ENCODE peak calls at places on chromosomes 2 and 18, in four cellular contexts. M is SK-N-SH, N is adrenal gland, U is IMR-90. K is an unnamed sample.

GRCh38 chr2:99880148-99880983 is 262.0 kb downstream of the AFF3 start:
- DNase-seq in M (peak), N (no peak), U (peak), K (peak)

GRCh38 chr18:79683626-79684282 is 4.2 kb downstream of the CTDP1 start:
- DNase-seq in M (no peak), U (no peak), N (no peak), K (no peak)

GRCh38 chr2:166372046-166372445 is 3.7 kb downstream of the SCN9A start:
- DNase-seq in U (peak), N (no peak), M (no peak), K (no peak)

GRCh38 chr2:180618570-180618969 is 361.8 kb upstream of the UBE2E3 start:
- DNase-seq in N (no peak), U (peak), M (no peak), K (no peak)

GRCh38 chr2:2890901-2891300 is 486.7 kb downstream of the EIPR1 start:
- DNase-seq in M (no peak), N (no peak), U (no peak), K (no peak)

GRCh38 chr18:39053569-39053968 is 1488.0 kb upstream of the CELF4 start:
- DNase-seq in M (peak), N (no peak), U (no peak), K (no peak)

GRCh38 chr2:209495855-209496585 is 72.2 kb downstream of the MAP2 start:
- DNase-seq in M (peak), N (no peak), U (peak), K (peak)

GRCh38 chr18:8212893-8213805 is 396.1 kb upstream of the RAB12 start:
- DNase-seq in N (no peak), M (no peak), U (peak), K (peak)

GRCh38 chr2:63477686-63478085 is 110.6 kb downstream of the WDPCP start:
- DNase-seq in N (no peak), U (no peak), M (no peak), K (no peak)

GRCh38 chr2:161005170-161005569 is 155.1 kb upstream of the TANK start:
- DNase-seq in M (no peak), U (no peak), N (no peak), K (no peak)

DNA sequence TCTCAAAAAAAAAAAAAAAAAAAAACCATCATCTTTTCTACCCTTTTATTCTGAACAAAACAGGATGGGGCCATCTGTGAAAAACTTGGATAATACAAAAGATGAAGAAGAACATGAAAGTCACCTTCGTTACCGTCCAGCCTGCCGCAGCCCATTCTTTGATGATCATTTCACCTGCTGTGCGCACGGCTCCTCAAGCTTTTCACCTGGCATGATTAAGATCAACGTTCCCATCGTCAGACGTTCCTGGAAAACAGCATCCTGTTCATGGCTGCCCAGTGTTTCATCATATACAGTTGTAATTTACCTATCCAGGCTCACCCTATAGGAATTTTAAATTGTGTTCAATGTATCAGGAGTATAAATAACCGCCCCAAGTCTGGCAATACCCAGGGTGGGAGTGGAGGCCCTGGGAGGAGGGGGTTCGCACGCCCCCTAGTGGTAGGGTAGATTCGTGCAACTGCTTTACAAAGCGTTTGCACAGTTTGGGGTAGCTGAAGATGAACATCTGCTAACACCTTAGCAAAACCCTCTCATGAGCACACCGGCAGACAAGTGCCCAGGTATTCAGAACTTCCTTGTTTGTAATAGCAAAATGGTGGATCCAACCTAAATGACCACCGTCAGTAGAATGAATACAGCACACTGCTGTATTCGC is 49.0 kb upstream of the GLI2 start:
- DNase-seq in U (no peak), M (no peak), N (no peak), K (no peak)
- TF ChIP-seq CTCF in U (peak), M (peak), N (no peak), K (peak)

DNA sequence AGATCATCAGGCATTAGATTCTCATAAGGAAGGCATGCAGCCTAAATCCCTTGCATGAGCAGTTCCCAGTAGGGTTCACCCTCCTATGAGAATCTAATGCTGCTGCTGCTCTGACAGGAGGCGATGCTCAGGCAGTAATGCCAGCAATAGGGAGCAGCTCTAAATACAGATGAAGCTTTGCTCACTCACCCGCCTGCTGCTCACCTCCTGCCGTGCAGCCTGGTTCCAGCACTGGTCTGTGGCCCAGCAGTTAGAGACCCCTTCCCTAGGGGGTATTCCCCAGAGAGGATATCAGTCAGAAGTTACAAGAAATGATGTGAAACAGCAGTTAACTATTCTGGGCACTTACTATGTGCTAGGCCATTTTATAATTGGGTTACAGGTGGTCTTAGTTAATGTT is 226.0 kb downstream of the KCNJ3 start:
- DNase-seq in U (no peak), N (no peak), M (no peak), K (no peak)
- H3K27ac ChIP-seq in U (no peak), N (no peak), M (no peak), K (no peak)

GRCh38 chr2:50535971-50536759 is 495.8 kb downstream of the NRXN1 start:
- DNase-seq in U (peak), N (no peak), M (peak), K (peak)
- TF ChIP-seq CTCF in U (peak), N (peak), M (peak), K (peak)

GRCh38 chr2:217944923-217945322 is 57.9 kb downstream of the TNS1 start:
- DNase-seq in N (peak), M (no peak), U (no peak), K (no peak)
- H3K27ac ChIP-seq in N (peak), M (peak), U (no peak), K (no peak)

DNA sequence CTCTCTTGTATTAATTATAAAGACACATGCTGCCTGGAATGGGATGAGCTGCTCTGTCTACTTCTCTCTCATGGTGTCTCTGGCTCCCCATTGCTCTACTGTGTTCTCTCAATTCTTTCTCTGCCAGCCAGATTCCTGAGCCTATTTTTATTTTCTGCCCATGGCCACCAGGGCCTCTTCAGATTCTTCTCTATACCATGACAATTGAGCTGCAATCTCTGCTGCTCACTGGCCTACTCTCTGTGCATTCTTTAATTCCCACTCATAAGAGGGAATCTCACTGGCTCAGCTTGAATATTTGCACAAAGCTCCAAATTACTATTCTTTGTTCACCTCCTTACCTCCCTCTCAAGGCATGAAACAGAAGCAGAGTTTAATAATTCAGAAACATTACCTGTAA is 161.4 kb upstream of the GULP1 start:
- DNase-seq in M (no peak), U (peak), N (no peak), K (no peak)
- TF ChIP-seq CTCF in M (no peak), U (no peak), N (no peak), K (no peak)

GRCh38 chr2:33011941-33012340 is 65.2 kb downstream of the LTBP1 start:
- DNase-seq in N (no peak), U (no peak), M (no peak), K (no peak)

GRCh38 chr2:33018271-33018670 is 71.5 kb downstream of the LTBP1 start:
- DNase-seq in M (no peak), U (no peak), N (no peak), K (no peak)

GRCh38 chr2:33014268-33014667 is 67.5 kb downstream of the LTBP1 start:
- DNase-seq in U (no peak), N (no peak), M (no peak), K (peak)

GRCh38 chr2:33013684-33014110 is 66.9 kb downstream of the LTBP1 start:
- DNase-seq in U (peak), N (no peak), M (no peak), K (no peak)

GRCh38 chr2:33015421-33016142 is 68.8 kb downstream of the LTBP1 start:
- DNase-seq in M (no peak), N (no peak), U (peak), K (peak)
- H3K27ac ChIP-seq in M (no peak), N (no peak), U (peak), K (no peak)

DNA sequence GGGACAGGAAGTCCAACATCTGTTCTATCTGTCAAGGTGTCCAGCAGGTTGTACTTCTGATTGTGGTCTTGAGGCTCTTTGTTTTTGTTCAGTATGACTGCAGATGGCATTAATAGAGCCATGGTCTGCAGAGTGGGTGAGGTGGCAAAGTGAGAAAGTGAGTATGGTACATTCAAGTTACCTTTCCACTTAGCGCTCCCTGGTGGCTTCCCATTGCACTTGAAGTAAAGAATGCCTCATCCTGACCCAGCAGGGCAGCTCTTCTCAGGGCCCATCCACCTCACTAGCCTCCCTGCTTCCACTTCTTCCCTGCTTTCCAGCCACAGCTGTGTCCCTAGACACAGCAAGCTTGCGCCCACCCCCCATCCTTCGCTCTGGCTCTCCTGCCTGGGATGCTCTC is 148.0 kb upstream of the ALPP start:
- DNase-seq in N (no peak), M (no peak), U (peak), K (no peak)
- TF ChIP-seq CTCF in N (no peak), M (peak), U (peak), K (no peak)

DNA sequence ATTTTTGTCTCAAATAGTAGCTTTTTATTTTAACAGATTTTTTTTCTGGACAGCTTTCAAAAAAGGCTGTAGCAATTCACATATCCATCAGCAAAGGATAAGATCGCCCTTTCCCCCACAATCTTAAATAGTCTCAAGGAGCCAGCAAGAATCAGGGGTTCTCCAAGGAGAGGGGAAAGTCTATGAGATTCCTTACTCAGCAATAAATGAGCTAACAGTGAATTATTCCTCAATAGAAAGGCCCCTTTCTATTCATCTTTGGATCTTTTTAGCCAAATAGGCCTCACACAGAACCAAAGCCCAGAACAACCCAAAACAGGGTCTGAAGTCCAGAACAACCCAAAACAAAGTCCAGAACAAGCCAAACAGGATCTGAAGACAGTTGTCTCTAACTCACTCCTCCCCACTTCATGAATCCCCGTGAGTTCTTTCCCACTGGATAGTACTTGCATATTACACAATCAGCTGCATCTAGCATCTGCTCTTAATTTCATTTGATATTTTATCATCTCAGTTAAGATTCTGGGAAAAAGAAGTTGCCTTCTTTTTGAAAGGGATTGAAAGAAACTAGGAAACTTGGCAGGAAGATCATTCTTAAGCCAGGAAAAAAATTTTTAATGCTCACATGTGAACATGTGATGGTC is 3.4 kb upstream of the DHRS9 start:
- DNase-seq in M (no peak), U (no peak), N (no peak), K (no peak)
- H3K27ac ChIP-seq in M (no peak), U (no peak), N (no peak), K (no peak)

GRCh38 chr18:25352629-25353005 is 651 bp upstream of the ZNF521 start:
- DNase-seq in M (no peak), N (no peak), U (no peak), K (no peak)

GRCh38 chr18:25351280-25351772 is 640 bp downstream of the ZNF521 start:
- DNase-seq in N (peak), M (no peak), U (peak), K (no peak)

GRCh38 chr18:25350561-25351201 is 1.3 kb downstream of the ZNF521 start:
- DNase-seq in M (peak), N (peak), U (peak), K (no peak)

GRCh38 chr18:25353080-25353479 is 1.1 kb upstream of the ZNF521 start:
- DNase-seq in U (no peak), N (no peak), M (no peak), K (no peak)

DNA sequence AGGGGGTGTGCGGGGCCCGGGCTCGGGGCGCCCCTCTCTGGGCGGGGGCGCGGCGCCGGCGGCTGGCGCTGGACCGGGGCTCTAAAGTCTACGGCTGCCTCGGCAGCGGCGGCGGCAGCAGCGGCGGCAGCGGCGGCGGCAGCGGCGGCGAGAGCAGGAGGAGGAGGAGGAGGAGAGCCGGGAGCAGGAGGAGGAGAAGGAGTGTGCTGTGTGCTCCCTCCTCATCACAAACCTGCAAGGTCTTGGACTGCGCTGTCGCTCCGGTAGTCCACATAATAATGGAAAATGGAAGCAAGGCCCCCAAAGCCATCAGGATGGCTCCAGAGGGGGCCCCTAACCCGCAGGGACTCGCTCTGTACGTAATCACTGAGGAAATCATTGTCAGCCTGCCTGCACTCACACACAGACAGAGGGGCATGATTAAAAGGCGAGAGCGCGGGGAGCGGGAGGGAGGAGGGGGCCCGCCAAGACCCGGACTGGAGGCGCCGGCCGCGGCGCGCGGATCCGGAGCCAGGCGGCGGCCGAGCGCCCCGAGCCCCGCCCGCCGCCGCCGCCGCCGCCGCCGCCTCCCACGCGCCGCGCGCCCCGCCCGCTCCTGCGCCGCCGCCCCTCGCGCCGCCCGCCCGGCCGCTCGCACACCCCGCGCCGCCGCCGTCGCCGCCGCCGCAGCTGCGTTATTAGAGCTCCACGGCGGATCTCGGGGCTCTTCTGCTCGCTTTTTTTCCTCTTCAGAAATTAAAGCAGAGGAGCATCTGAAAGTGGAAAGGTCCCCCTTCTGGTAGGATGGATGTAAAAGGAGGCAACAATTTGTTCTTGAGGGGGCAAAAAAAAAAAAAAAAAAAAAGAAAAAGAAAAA is at the start of gene ZNF521:
- DNase-seq in M (peak), U (peak), N (peak), K (peak)
- TF ChIP-seq CTCF in M (peak), U (peak), N (no peak), K (no peak)